ENCODE peak calls at places on chromosomes 4 and X, in five cellular contexts. One of them, this sample, is unnamed.

GRCh38 chr4:7403001-7403400 is 31.7 kb downstream of the PSAPL1 start:
- DNase-seq in HCT116: no peak
- DNase-seq in H1: no peak
- DNase-seq in HepG2: no peak
- DNase-seq in GM12878: no peak
- DNase-seq in this sample: no peak

GRCh38 chr4:102994803-102995202 is 24.7 kb downstream of the SLC9B1 start:
- DNase-seq in HepG2: no peak
- DNase-seq in GM12878: no peak
- DNase-seq in HCT116: no peak
- DNase-seq in H1: no peak
- DNase-seq in this sample: no peak

GRCh38 chr4:27711041-27711440 is 850.4 kb downstream of the STIM2 start:
- DNase-seq in GM12878: no peak
- DNase-seq in HCT116: no peak
- DNase-seq in H1: no peak
- DNase-seq in HepG2: no peak
- DNase-seq in this sample: no peak

GRCh38 chr4:72444104-72444503 is 124.9 kb downstream of the ADAMTS3 start:
- DNase-seq in HCT116: no peak
- DNase-seq in GM12878: no peak
- DNase-seq in H1: no peak
- DNase-seq in HepG2: no peak
- DNase-seq in this sample: no peak

GRCh38 chr4:40576651-40577480 is 52.8 kb downstream of the RBM47 start:
- DNase-seq in H1: no peak
- DNase-seq in GM12878: peak
- DNase-seq in HepG2: peak
- DNase-seq in HCT116: peak
- DNase-seq in this sample: no peak

GRCh38 chr4:84126061-84126787 is 372.9 kb downstream of the NKX6-1 start:
- DNase-seq in H1: no peak
- DNase-seq in HepG2: no peak
- DNase-seq in GM12878: no peak
- DNase-seq in HCT116: no peak
- DNase-seq in this sample: no peak

GRCh38 chr4:125736057-125736456 is 421.3 kb downstream of the FAT4 start:
- DNase-seq in H1: no peak
- DNase-seq in HCT116: no peak
- DNase-seq in GM12878: no peak
- DNase-seq in HepG2: peak
- DNase-seq in this sample: no peak

GRCh38 chr4:106210021-106210420 is 106.0 kb downstream of the TBCK start:
- DNase-seq in H1: no peak
- DNase-seq in HCT116: no peak
- DNase-seq in GM12878: no peak
- DNase-seq in HepG2: no peak
- DNase-seq in this sample: no peak

GRCh38 chrX:14125451-14125850 is 95.8 kb upstream of the GEMIN8 start:
- DNase-seq in HCT116: no peak
- DNase-seq in GM12878: no peak
- DNase-seq in HepG2: no peak
- DNase-seq in H1: no peak
- DNase-seq in this sample: no peak

GRCh38 chr4:137896221-137896737 is 345.9 kb downstream of the SLC7A11 start:
- DNase-seq in HCT116: no peak
- DNase-seq in GM12878: no peak
- DNase-seq in H1: no peak
- DNase-seq in HepG2: no peak
- DNase-seq in this sample: no peak

GRCh38 chr4:116233971-116234370 is 851.4 kb downstream of the TRAM1L1 start:
- DNase-seq in HepG2: no peak
- DNase-seq in HCT116: no peak
- DNase-seq in GM12878: no peak
- DNase-seq in H1: no peak
- DNase-seq in this sample: no peak

GRCh38 chr4:175614880-175615279 is 197.2 kb downstream of the GPM6A start:
- DNase-seq in GM12878: no peak
- DNase-seq in HCT116: no peak
- DNase-seq in HepG2: no peak
- DNase-seq in H1: no peak
- DNase-seq in this sample: no peak

GRCh38 chrX:11423949-11424348 is 130.7 kb downstream of the AMELX start:
- DNase-seq in H1: no peak
- DNase-seq in HCT116: no peak
- DNase-seq in GM12878: no peak
- DNase-seq in HepG2: no peak
- DNase-seq in this sample: no peak

GRCh38 chr4:87589531-87589930 is 18.8 kb upstream of the DSPP start:
- DNase-seq in HCT116: no peak
- DNase-seq in H1: no peak
- DNase-seq in GM12878: no peak
- DNase-seq in HepG2: no peak
- DNase-seq in this sample: no peak

GRCh38 chr4:181685911-181686310 is 557.3 kb upstream of the TENM3 start:
- DNase-seq in HepG2: no peak
- DNase-seq in HCT116: no peak
- DNase-seq in GM12878: no peak
- DNase-seq in H1: no peak
- DNase-seq in this sample: no peak

GRCh38 chrX:30141966-30142365 is 73.4 kb upstream of the MAGEB2 start:
- DNase-seq in GM12878: no peak
- DNase-seq in HepG2: peak
- DNase-seq in HCT116: peak
- DNase-seq in H1: no peak
- DNase-seq in this sample: peak

GRCh38 chr4:122914292-122914904 is 8.0 kb downstream of the NUDT6 start:
- DNase-seq in GM12878: peak
- DNase-seq in HCT116: no peak
- DNase-seq in HepG2: peak
- DNase-seq in H1: no peak
- DNase-seq in this sample: no peak

GRCh38 chrX:30865020-30865419 is 24.0 kb downstream of the TAB3 start:
- DNase-seq in HepG2: peak
- DNase-seq in GM12878: no peak
- DNase-seq in H1: peak
- DNase-seq in HCT116: no peak
- DNase-seq in this sample: peak

GRCh38 chrX:85765651-85766050 is 281.7 kb downstream of the CHM start:
- DNase-seq in H1: no peak
- DNase-seq in HCT116: no peak
- DNase-seq in GM12878: no peak
- DNase-seq in HepG2: no peak
- DNase-seq in this sample: no peak

GRCh38 chr4:148914301-148914700 is 472.1 kb upstream of the NR3C2 start:
- DNase-seq in HepG2: no peak
- DNase-seq in HCT116: no peak
- DNase-seq in GM12878: no peak
- DNase-seq in H1: no peak
- DNase-seq in this sample: no peak

GRCh38 chr4:97892596-97893266 is 250.5 kb downstream of the STPG2 start:
- DNase-seq in HepG2: no peak
- DNase-seq in HCT116: no peak
- DNase-seq in GM12878: no peak
- DNase-seq in H1: no peak
- DNase-seq in this sample: no peak
- TF ChIP-seq ZNF274 in HepG2: no peak
- TF ChIP-seq ZNF274 in HCT116: no peak
- TF ChIP-seq ZNF274 in GM12878: no peak
- TF ChIP-seq ZNF274 in H1: no peak
- TF ChIP-seq ZNF274 in this sample: no peak

GRCh38 chr4:110417151-110417550 is 58.8 kb upstream of the ENPEP start:
- DNase-seq in HepG2: no peak
- DNase-seq in GM12878: no peak
- DNase-seq in H1: no peak
- DNase-seq in HCT116: no peak
- DNase-seq in this sample: no peak

GRCh38 chr4:110424144-110424543 is 51.8 kb upstream of the ENPEP start:
- DNase-seq in HepG2: no peak
- DNase-seq in GM12878: no peak
- DNase-seq in HCT116: no peak
- DNase-seq in H1: no peak
- DNase-seq in this sample: no peak

GRCh38 chr4:110414590-110414989 is 61.4 kb upstream of the ENPEP start:
- DNase-seq in GM12878: no peak
- DNase-seq in HepG2: no peak
- DNase-seq in H1: no peak
- DNase-seq in HCT116: no peak
- DNase-seq in this sample: no peak

GRCh38 chr4:110415451-110415850 is 60.5 kb upstream of the ENPEP start:
- DNase-seq in H1: no peak
- DNase-seq in HepG2: no peak
- DNase-seq in HCT116: no peak
- DNase-seq in GM12878: no peak
- DNase-seq in this sample: no peak

DNA sequence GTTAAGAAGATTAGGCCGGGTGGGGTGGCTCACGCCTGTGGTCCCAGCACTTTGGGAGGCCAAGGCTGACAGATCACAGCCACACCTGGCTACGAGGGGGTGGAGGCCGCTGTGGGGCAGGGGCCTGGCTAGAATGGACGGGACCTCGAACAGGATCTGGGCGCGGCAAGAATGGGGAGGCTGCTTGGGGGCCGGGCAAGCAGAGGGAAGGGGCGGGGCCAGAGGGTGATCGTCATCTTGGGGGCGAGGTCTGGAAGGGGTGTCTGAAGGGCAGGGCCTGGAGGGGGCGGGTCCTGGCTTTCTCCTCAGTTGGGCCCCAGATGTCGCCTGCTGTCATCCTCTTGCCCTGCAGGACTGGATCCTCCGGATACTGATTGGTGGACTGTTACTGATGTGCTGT is 57.3 kb upstream of the ENPEP start:
- DNase-seq in H1: peak
- DNase-seq in HepG2: no peak
- DNase-seq in HCT116: no peak
- DNase-seq in GM12878: no peak
- DNase-seq in this sample: no peak
- TF ChIP-seq ZNF274 in H1: no peak
- TF ChIP-seq ZNF274 in HepG2: no peak
- TF ChIP-seq ZNF274 in HCT116: no peak
- TF ChIP-seq ZNF274 in GM12878: no peak
- TF ChIP-seq ZNF274 in this sample: no peak

DNA sequence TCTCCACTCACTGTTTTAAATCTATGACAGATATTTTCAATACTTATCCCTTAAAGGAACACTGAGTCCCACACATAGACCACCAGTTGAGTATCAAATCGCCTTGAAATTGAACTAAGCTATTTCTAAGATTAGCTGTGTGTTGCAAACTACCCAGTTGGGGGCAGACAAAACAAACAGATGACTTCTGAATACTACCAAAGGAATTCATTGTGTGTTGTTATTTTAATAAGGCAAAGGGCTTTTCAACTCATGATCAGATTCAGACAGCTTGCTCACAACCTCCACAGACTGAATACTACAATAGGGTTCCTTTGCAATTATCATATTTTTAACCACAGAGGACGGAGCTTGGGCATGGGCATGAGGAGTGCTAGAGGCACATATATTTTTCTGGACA is 283.0 kb upstream of the GPC4 start:
- DNase-seq in HepG2: no peak
- DNase-seq in HCT116: no peak
- DNase-seq in GM12878: no peak
- DNase-seq in H1: no peak
- DNase-seq in this sample: no peak
- TF ChIP-seq ZNF274 in HepG2: no peak
- TF ChIP-seq ZNF274 in HCT116: no peak
- TF ChIP-seq ZNF274 in GM12878: no peak
- TF ChIP-seq ZNF274 in H1: no peak
- TF ChIP-seq ZNF274 in this sample: no peak

GRCh38 chr4:22389240-22389871 is 126.5 kb downstream of the ADGRA3 start:
- DNase-seq in H1: no peak
- DNase-seq in HepG2: peak
- DNase-seq in HCT116: peak
- DNase-seq in GM12878: no peak
- DNase-seq in this sample: peak
- TF ChIP-seq ZNF274 in H1: no peak
- TF ChIP-seq ZNF274 in HepG2: no peak
- TF ChIP-seq ZNF274 in HCT116: no peak
- TF ChIP-seq ZNF274 in GM12878: no peak
- TF ChIP-seq ZNF274 in this sample: no peak

GRCh38 chr4:74933562-74934015 is 673 bp downstream of the PARM1 start:
- DNase-seq in GM12878: no peak
- DNase-seq in H1: no peak
- DNase-seq in HepG2: no peak
- DNase-seq in HCT116: no peak
- DNase-seq in this sample: no peak
- TF ChIP-seq ZNF274 in GM12878: no peak
- TF ChIP-seq ZNF274 in H1: no peak
- TF ChIP-seq ZNF274 in HepG2: no peak
- TF ChIP-seq ZNF274 in HCT116: no peak
- TF ChIP-seq ZNF274 in this sample: no peak

GRCh38 chrX:129600981-129601424 is 53.8 kb downstream of the APLN start:
- DNase-seq in HepG2: peak
- DNase-seq in H1: no peak
- DNase-seq in GM12878: no peak
- DNase-seq in HCT116: no peak
- DNase-seq in this sample: no peak
- TF ChIP-seq ZNF274 in HepG2: no peak
- TF ChIP-seq ZNF274 in H1: no peak
- TF ChIP-seq ZNF274 in GM12878: no peak
- TF ChIP-seq ZNF274 in HCT116: no peak
- TF ChIP-seq ZNF274 in this sample: no peak

This sample was measured in NT2/D1.